ENCODE peak calls at places on chromosomes 3 and 15, in four cellular contexts. One of them, this sample, is unnamed. For H3K79me1, the result is how much of the 10 kb centered on the place peaks cover.

GRCh38 chr3:61417352-61417751 is 144.0 kb upstream of the PTPRG start:
- DNase-seq in neuronal stem cell: no peak
- DNase-seq in H1: no peak
- DNase-seq in IMR-90: no peak
- DNase-seq in this sample: no peak

GRCh38 chr15:81924667-81925183 is 121.1 kb downstream of the MEX3B start:
- DNase-seq in neuronal stem cell: no peak
- DNase-seq in IMR-90: no peak
- DNase-seq in H1: no peak
- DNase-seq in this sample: no peak

GRCh38 chr15:79540551-79540950 is 108.4 kb downstream of the MINAR1 start:
- DNase-seq in neuronal stem cell: no peak
- DNase-seq in IMR-90: no peak
- DNase-seq in H1: no peak
- DNase-seq in this sample: peak

GRCh38 chr3:193347507-193348501 is 30.7 kb downstream of the ATP13A5 start:
- DNase-seq in neuronal stem cell: no peak
- DNase-seq in IMR-90: no peak
- DNase-seq in H1: no peak
- DNase-seq in this sample: peak

GRCh38 chr3:175029828-175030227 is 170.7 kb downstream of the NAALADL2 start:
- DNase-seq in IMR-90: no peak
- DNase-seq in neuronal stem cell: no peak
- DNase-seq in H1: no peak
- DNase-seq in this sample: no peak

GRCh38 chr15:91824256-91824655 is 29.3 kb upstream of the SLCO3A1 start:
- DNase-seq in H1: no peak
- DNase-seq in IMR-90: no peak
- DNase-seq in neuronal stem cell: no peak
- DNase-seq in this sample: no peak

GRCh38 chr3:112671930-112672715 is 31.2 kb upstream of the CCDC80 start:
- DNase-seq in H1: no peak
- DNase-seq in IMR-90: peak
- DNase-seq in neuronal stem cell: no peak
- DNase-seq in this sample: peak

GRCh38 chr3:882526-882925 is 210.3 kb upstream of the CNTN6 start:
- DNase-seq in neuronal stem cell: no peak
- DNase-seq in H1: no peak
- DNase-seq in IMR-90: no peak
- DNase-seq in this sample: no peak

GRCh38 chr3:112497897-112498548 is 1.2 kb downstream of the BTLA start:
- DNase-seq in IMR-90: no peak
- DNase-seq in H1: no peak
- DNase-seq in neuronal stem cell: no peak
- DNase-seq in this sample: no peak

GRCh38 chr3:43905157-43905556 is 214.4 kb downstream of the ABHD5 start:
- DNase-seq in neuronal stem cell: no peak
- DNase-seq in H1: no peak
- DNase-seq in IMR-90: no peak
- DNase-seq in this sample: no peak
- H3K4me2 ChIP-seq in neuronal stem cell: no peak
- H3K4me2 ChIP-seq in H1: no peak
- H3K4me2 ChIP-seq in IMR-90: no peak
- H3K4me2 ChIP-seq in this sample: no peak

GRCh38 chr3:129605593-129606521 is 619 bp downstream of the PLXND1 start:
- DNase-seq in IMR-90: peak
- DNase-seq in H1: peak
- DNase-seq in neuronal stem cell: no peak
- DNase-seq in this sample: peak

GRCh38 chr3:129604223-129604941 is 2.1 kb downstream of the PLXND1 start:
- DNase-seq in H1: no peak
- DNase-seq in neuronal stem cell: no peak
- DNase-seq in IMR-90: no peak
- DNase-seq in this sample: no peak

GRCh38 chr3:129603561-129603942 is 2.9 kb downstream of the PLXND1 start:
- DNase-seq in neuronal stem cell: no peak
- DNase-seq in IMR-90: no peak
- DNase-seq in H1: no peak
- DNase-seq in this sample: no peak

GRCh38 chr3:129606522-129607390 is at the start of gene PLXND1:
- DNase-seq in neuronal stem cell: no peak
- DNase-seq in H1: peak
- DNase-seq in IMR-90: peak
- DNase-seq in this sample: peak

DNA sequence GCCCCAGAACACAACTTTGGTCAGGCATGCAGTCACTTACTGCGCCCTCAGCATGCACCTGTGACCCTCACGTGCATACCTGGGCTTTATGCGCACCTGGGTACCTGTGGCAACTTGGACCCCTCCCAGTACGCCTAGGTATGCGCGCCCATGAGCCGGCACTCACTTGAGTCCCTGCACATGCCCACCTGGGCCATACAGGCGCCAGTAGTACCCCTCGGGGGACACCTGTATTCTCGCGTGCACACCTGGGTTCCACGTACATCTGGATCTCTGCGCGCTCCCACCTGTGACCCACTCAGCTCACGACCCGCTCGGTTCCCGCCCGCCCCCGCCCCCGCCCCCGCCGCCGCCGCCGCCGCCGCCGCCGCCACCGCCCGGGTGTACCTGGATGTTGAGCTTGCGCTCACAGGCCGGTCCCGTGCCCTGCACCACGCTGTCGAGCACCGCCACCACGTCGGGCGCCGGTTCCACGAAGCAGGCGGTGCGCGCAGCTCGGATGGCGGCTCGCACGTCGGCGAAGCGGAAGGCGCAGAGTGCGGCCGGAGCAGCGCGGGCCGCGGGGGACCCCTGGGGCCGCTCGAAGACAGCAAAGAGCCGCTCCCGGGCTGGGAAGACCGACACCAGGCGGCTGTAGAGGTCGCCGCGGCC is 1.4 kb downstream of the PLXND1 start:
- DNase-seq in H1: peak
- DNase-seq in neuronal stem cell: no peak
- DNase-seq in IMR-90: no peak
- DNase-seq in this sample: no peak
- H3K79me1 ChIP-seq in H1: under half
- H3K79me1 ChIP-seq in neuronal stem cell: under half
- H3K79me1 ChIP-seq in IMR-90: under half
- H3K79me1 ChIP-seq in this sample: under half

DNA sequence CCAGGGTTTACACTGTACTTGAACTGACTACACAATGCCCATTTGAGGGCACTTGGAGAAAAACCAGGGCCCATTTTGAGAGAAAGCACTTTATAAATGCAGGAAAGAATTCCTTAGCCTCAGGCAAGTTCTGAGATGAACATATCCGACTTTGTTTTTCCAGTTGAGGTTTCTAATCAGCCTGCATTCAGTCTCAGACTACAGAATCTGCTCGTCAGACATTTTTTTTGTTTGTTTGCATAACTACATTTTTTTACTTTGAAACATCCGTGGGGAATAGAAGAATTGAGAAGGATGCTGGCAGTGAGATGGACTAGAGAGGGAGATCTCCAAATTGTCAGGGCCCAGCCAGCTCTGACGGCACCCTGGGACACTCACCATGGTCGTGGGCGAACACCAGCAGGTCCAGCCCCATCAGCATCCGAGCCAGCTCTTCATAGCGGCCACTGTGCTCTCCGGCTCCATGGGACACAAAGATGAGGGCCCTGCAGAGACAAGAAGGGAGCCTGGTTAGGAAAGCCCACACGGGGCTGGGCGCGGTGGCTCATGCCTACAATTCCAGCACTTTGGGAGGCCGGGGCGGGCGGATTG is 40.8 kb downstream of the MGLL start:
- DNase-seq in IMR-90: peak
- DNase-seq in H1: no peak
- DNase-seq in neuronal stem cell: no peak
- DNase-seq in this sample: no peak
- H3K4me2 ChIP-seq in IMR-90: peak
- H3K4me2 ChIP-seq in H1: no peak
- H3K4me2 ChIP-seq in neuronal stem cell: no peak
- H3K4me2 ChIP-seq in this sample: no peak

GRCh38 chr15:85768595-85769168 is 26.0 kb downstream of the KLHL25 start:
- DNase-seq in H1: no peak
- DNase-seq in IMR-90: no peak
- DNase-seq in neuronal stem cell: no peak
- DNase-seq in this sample: no peak

GRCh38 chr15:85769182-85769900 is 25.4 kb downstream of the KLHL25 start:
- DNase-seq in neuronal stem cell: no peak
- DNase-seq in IMR-90: no peak
- DNase-seq in H1: no peak
- DNase-seq in this sample: no peak

GRCh38 chr15:85766007-85766831 is 28.5 kb downstream of the KLHL25 start:
- DNase-seq in H1: peak
- DNase-seq in neuronal stem cell: no peak
- DNase-seq in IMR-90: no peak
- DNase-seq in this sample: peak

GRCh38 chr15:85770014-85770721 is 24.6 kb downstream of the KLHL25 start:
- DNase-seq in neuronal stem cell: no peak
- DNase-seq in IMR-90: no peak
- DNase-seq in H1: no peak
- DNase-seq in this sample: peak

DNA sequence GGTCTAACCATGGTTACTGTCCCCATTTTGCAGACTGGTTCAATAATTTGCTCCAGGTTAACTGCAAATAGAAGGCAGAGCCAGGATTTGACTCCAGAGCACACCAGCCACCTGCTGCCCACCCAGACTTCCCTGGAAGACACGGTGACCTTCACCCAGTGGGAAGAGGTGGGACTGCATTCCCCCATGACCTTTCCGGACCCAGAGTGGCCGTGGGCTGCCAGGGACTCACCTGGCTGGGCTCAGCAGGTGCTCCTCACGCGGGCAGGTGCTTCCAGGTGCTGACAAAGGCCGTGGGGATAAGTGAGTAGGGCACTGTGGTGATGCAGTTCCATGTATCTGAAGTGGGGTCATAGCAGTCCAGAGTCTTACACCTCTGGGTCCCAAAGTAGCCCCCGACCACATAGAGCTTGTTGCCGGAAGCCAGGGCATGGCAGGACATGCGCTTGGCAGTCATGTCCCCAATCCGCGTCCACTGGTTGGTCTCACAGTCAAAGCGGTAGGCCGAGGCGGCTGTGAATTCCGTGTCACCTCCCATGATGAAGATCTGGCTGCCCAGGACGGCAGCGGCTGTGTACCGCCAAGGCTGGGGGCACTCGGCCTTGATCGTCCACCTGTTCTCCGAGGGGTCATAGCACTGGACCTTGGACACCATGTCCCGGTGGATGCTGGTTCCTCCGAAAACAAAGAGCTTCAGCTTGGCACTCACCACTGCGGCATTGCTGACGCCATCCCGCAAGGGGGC is 26.8 kb downstream of the KLHL25 start:
- DNase-seq in neuronal stem cell: no peak
- DNase-seq in IMR-90: no peak
- DNase-seq in H1: no peak
- DNase-seq in this sample: no peak
- H3K79me1 ChIP-seq in neuronal stem cell: under half
- H3K79me1 ChIP-seq in IMR-90: under half
- H3K79me1 ChIP-seq in H1: under half
- H3K79me1 ChIP-seq in this sample: under half

GRCh38 chr15:60761505-60761845 is 282.5 kb upstream of the ICE2 start:
- DNase-seq in H1: no peak
- DNase-seq in IMR-90: no peak
- DNase-seq in neuronal stem cell: no peak
- DNase-seq in this sample: no peak

GRCh38 chr15:60763668-60764067 is 284.7 kb upstream of the ICE2 start:
- DNase-seq in neuronal stem cell: no peak
- DNase-seq in IMR-90: no peak
- DNase-seq in H1: no peak
- DNase-seq in this sample: no peak

GRCh38 chr15:60762167-60762566 is 283.2 kb upstream of the ICE2 start:
- DNase-seq in H1: no peak
- DNase-seq in neuronal stem cell: no peak
- DNase-seq in IMR-90: no peak
- DNase-seq in this sample: no peak

GRCh38 chr15:60758961-60759729 is 280.2 kb upstream of the ICE2 start:
- DNase-seq in IMR-90: peak
- DNase-seq in H1: no peak
- DNase-seq in neuronal stem cell: no peak
- DNase-seq in this sample: no peak

DNA sequence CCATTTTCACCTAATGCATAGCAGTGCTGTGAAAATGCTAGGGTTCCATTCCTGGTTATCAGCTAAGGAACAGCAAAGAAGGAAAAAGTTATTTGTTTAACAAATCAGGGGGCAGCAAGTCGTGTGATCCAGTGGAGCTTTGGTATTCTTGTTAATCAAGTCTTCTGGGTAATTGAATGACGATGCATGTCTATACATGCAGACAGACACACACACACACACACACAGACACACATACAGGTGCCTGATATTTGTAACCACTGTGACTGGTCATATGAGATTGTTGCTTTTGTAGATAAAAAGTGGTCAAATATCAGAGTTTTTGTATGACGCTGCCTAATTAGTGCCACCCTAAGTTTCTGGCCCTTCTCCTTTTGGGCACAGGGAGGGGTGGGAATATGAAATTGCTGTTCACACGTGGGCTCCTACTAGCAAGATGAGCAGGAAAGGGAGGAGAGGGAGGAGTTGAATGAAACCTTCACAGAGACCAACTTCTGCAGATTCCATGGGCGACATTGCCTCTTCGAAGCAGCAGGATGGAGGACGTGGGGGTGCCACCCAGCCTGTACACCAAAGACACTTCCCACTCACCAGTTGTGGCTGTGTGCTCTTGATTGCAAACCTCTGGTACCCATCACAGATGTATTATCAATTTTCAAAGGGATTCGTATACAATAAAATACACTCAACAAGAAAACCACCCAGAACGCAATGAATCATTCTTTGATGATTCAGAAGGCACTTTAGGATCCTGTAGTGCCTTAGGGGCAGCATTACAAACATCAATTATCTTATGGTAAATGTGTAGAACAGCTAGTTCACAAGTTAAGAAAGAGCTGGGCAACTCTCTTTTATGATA is 281.9 kb upstream of the ICE2 start:
- DNase-seq in IMR-90: peak
- DNase-seq in H1: no peak
- DNase-seq in neuronal stem cell: no peak
- DNase-seq in this sample: no peak
- H3K4me2 ChIP-seq in IMR-90: no peak
- H3K4me2 ChIP-seq in H1: no peak
- H3K4me2 ChIP-seq in neuronal stem cell: no peak
- H3K4me2 ChIP-seq in this sample: no peak

This sample was measured in mesendoderm.